ENCODE peak calls at places on chromosomes 2 and 18, in ten cellular contexts. I is Caki2; Q is progenitor cell of endocrine pancreas; T is activated T-cell treated with anti-CD3 and anti-CD28 coated beads for 1 hour; X is activated CD8-positive, alpha-beta T cell treated with anti-CD3 and anti-CD28 coated beads for 36 hours; B is retina; R is GM12891; K is CD8-positive, alpha-beta memory T cell; Y is stimulated activated naive CD8-positive, alpha-beta T cell treated with anti-CD3 and anti-CD28 coated beads, Interleukin-15, Interleukin-2, amounts not matched to agents 100 U/mL and 50 U/mL, for 24 hours; F is WERI-Rb-1. S is an unnamed sample.

GRCh38 chr2:162520959-162521358 is 177.0 kb downstream of the GCA start:
- DNase-seq in Q (no peak), F (no peak), R (no peak), K (no peak), I (peak), X (no peak), T (no peak), Y (no peak), B (no peak), S (no peak)

GRCh38 chr2:112050311-112050710 is 4.8 kb upstream of the TMEM87B start:
- DNase-seq in Q (no peak), B (no peak), Y (no peak), F (no peak), X (no peak), R (no peak), I (no peak), T (no peak), K (no peak), S (no peak)

GRCh38 chr2:235005603-235006259 is 53.9 kb downstream of the SH3BP4 start:
- DNase-seq in Y (no peak), F (peak), X (no peak), Q (peak), T (no peak), B (peak), R (no peak), K (no peak), I (no peak), S (peak)

GRCh38 chr2:223083402-223084070 is 31.5 kb downstream of the KCNE4 start:
- DNase-seq in R (no peak), F (no peak), Y (no peak), X (no peak), T (no peak), B (no peak), Q (no peak), K (no peak), I (no peak), S (no peak)

GRCh38 chr2:123696799-123697410 is 328.2 kb upstream of the CNTNAP5 start:
- DNase-seq in T (no peak), Y (no peak), Q (no peak), B (no peak), F (no peak), R (no peak), I (no peak), X (no peak), K (no peak), S (no peak)

GRCh38 chr2:195486987-195487644 is 169.9 kb upstream of the SLC39A10 start:
- DNase-seq in X (peak), B (no peak), Y (peak), F (no peak), Q (no peak), K (peak), T (no peak), R (no peak), I (peak), S (no peak)

GRCh38 chr2:162839419-162839818 is 852 bp upstream of the KCNH7 start:
- DNase-seq in R (no peak), I (no peak), Q (peak), B (peak), Y (no peak), X (no peak), K (no peak), F (peak), T (no peak), S (peak)

GRCh38 chr18:57301573-57302230 is 50.7 kb upstream of the ST8SIA3 start:
- DNase-seq in F (no peak), I (no peak), B (peak), X (no peak), K (no peak), T (no peak), Y (no peak), Q (no peak), R (no peak), S (peak)

GRCh38 chr2:31675485-31675901 is 94.8 kb upstream of the SRD5A2 start:
- DNase-seq in Y (no peak), X (no peak), B (no peak), T (no peak), Q (peak), R (no peak), K (no peak), I (no peak), F (peak), S (no peak)

GRCh38 chr2:118477111-118477517 is 370.3 kb downstream of the EN1 start:
- DNase-seq in R (no peak), T (no peak), X (no peak), Y (no peak), F (no peak), Q (no peak), K (no peak), B (no peak), I (no peak), S (no peak)

GRCh38 chr2:45570671-45571334 is 40.3 kb downstream of the SRBD1 start:
- DNase-seq in B (no peak), I (no peak), Y (no peak), F (no peak), X (no peak), K (no peak), T (no peak), R (no peak), Q (no peak), S (no peak)